ENCODE peak calls at places on chromosomes 1 and 21, in five cellular contexts. R, T, E, V and S are unnamed samples.

GRCh38 chr21:44517175-44517899 is 22.7 kb downstream of the KRTAP10-1 start:
- DNase-seq in R (peak), T (no peak), E (peak), V (no peak), S (no peak)

GRCh38 chr1:38289034-38289433 is 242.4 kb upstream of the POU3F1 start:
- DNase-seq in R (no peak), T (no peak), E (no peak), V (no peak), S (no peak)

GRCh38 chr1:233735847-233736246 is 121.9 kb downstream of the KCNK1 start:
- DNase-seq in R (no peak), T (no peak), E (no peak), V (no peak), S (no peak)

GRCh38 chr1:206770531-206771352 is at the start of gene IL19:
- DNase-seq in R (no peak), T (no peak), E (no peak), V (no peak), S (no peak)

GRCh38 chr1:117757668-117758067 is 151.8 kb downstream of the TENT5C start:
- DNase-seq in R (no peak), T (no peak), E (no peak), V (no peak), S (no peak)

GRCh38 chr1:231236131-231236571 is 4.9 kb upstream of the GNPAT start:
- DNase-seq in R (no peak), T (no peak), E (no peak), V (peak), S (no peak)

GRCh38 chr21:44461438-44462089 is 6.3 kb downstream of the LRRC3 start:
- DNase-seq in R (no peak), T (no peak), E (no peak), V (peak), S (no peak)

GRCh38 chr1:37811027-37811655 is 3.1 kb upstream of the YRDC start:
- DNase-seq in R (peak), T (peak), E (peak), V (peak), S (peak)

GRCh38 chr1:44848456-44849181 is 5.6 kb upstream of the PTCH2 start:
- DNase-seq in R (no peak), T (no peak), E (peak), V (no peak), S (no peak)

GRCh38 chr1:29200905-29201594 is 19.4 kb upstream of the SRSF4 start:
- DNase-seq in R (no peak), T (no peak), E (no peak), V (no peak), S (no peak)

GRCh38 chr1:8257621-8258020 is 60.3 kb upstream of the SLC45A1 start:
- DNase-seq in R (no peak), T (no peak), E (no peak), V (no peak), S (no peak)

GRCh38 chr21:43925096-43925481 is 60.1 kb downstream of the AGPAT3 start:
- DNase-seq in R (no peak), T (no peak), E (no peak), V (no peak), S (no peak)

GRCh38 chr1:222919478-222919865 is 104.6 kb downstream of the DISP1 start:
- DNase-seq in R (no peak), T (no peak), E (no peak), V (no peak), S (no peak)

GRCh38 chr21:41610042-41610839 is 102.3 kb upstream of the TMPRSS2 start:
- DNase-seq in R (peak), T (no peak), E (peak), V (peak), S (no peak)

GRCh38 chr1:158020877-158021630 is 27.6 kb downstream of the KIRREL1 start:
- DNase-seq in R (no peak), T (no peak), E (no peak), V (no peak), S (no peak)

GRCh38 chr1:65309317-65310077 is at the start of gene DNAJC6:
- DNase-seq in R (peak), T (no peak), E (peak), V (peak), S (peak)

GRCh38 chr1:110607663-110608230 is 1.6 kb upstream of the KCNA2 start:
- DNase-seq in R (peak), T (no peak), E (no peak), V (no peak), S (no peak)

GRCh38 chr1:157580179-157580827 is 17.6 kb downstream of the FCRL4 start:
- DNase-seq in R (peak), T (no peak), E (peak), V (peak), S (no peak)